ENCODE peak calls at places on chromosome 9, in eight cellular contexts. One of them, this sample, is unnamed.

GRCh38 chr9:112831281-112831851 is 59.3 kb downstream of the SLC46A2 start:
- DNase-seq in stimulated activated CD8-positive, alpha-beta memory T cell treated with anti-CD3 and anti-CD28 coated beads, Interleukin-7, amount 100 ng/mL, for 24 hours: no peak
- DNase-seq in naive B cell: no peak
- DNase-seq in GM12864: no peak
- DNase-seq in RKO: no peak
- DNase-seq in naive thymus-derived CD8-positive, alpha-beta T cell: no peak
- DNase-seq in RPMI8226: no peak
- DNase-seq in NCI-H1417: no peak
- DNase-seq in this sample: no peak

GRCh38 chr9:106653111-106653697 is 209.8 kb upstream of the ZNF462 start:
- DNase-seq in stimulated activated CD8-positive, alpha-beta memory T cell treated with anti-CD3 and anti-CD28 coated beads, Interleukin-7, amount 100 ng/mL, for 24 hours: no peak
- DNase-seq in naive B cell: no peak
- DNase-seq in GM12864: no peak
- DNase-seq in RKO: no peak
- DNase-seq in naive thymus-derived CD8-positive, alpha-beta T cell: no peak
- DNase-seq in RPMI8226: no peak
- DNase-seq in NCI-H1417: no peak
- DNase-seq in this sample: no peak

GRCh38 chr9:92607773-92608172 is 62.2 kb downstream of the IPPK start:
- DNase-seq in stimulated activated CD8-positive, alpha-beta memory T cell treated with anti-CD3 and anti-CD28 coated beads, Interleukin-7, amount 100 ng/mL, for 24 hours: no peak
- DNase-seq in naive B cell: no peak
- DNase-seq in GM12864: no peak
- DNase-seq in RKO: no peak
- DNase-seq in naive thymus-derived CD8-positive, alpha-beta T cell: no peak
- DNase-seq in RPMI8226: no peak
- DNase-seq in NCI-H1417: peak
- DNase-seq in this sample: peak

GRCh38 chr9:86601697-86602096 is 247.5 kb upstream of the TUT7 start:
- DNase-seq in stimulated activated CD8-positive, alpha-beta memory T cell treated with anti-CD3 and anti-CD28 coated beads, Interleukin-7, amount 100 ng/mL, for 24 hours: no peak
- DNase-seq in naive B cell: no peak
- DNase-seq in GM12864: no peak
- DNase-seq in RKO: no peak
- DNase-seq in naive thymus-derived CD8-positive, alpha-beta T cell: no peak
- DNase-seq in RPMI8226: peak
- DNase-seq in NCI-H1417: no peak
- DNase-seq in this sample: no peak

GRCh38 chr9:134959971-134960310 is 42.2 kb upstream of the FCN1 start:
- DNase-seq in stimulated activated CD8-positive, alpha-beta memory T cell treated with anti-CD3 and anti-CD28 coated beads, Interleukin-7, amount 100 ng/mL, for 24 hours: no peak
- DNase-seq in naive B cell: no peak
- DNase-seq in GM12864: no peak
- DNase-seq in RKO: no peak
- DNase-seq in naive thymus-derived CD8-positive, alpha-beta T cell: no peak
- DNase-seq in RPMI8226: peak
- DNase-seq in NCI-H1417: no peak
- DNase-seq in this sample: no peak

GRCh38 chr9:105360344-105360743 is 87.5 kb upstream of the FSD1L start:
- DNase-seq in stimulated activated CD8-positive, alpha-beta memory T cell treated with anti-CD3 and anti-CD28 coated beads, Interleukin-7, amount 100 ng/mL, for 24 hours: no peak
- DNase-seq in naive B cell: no peak
- DNase-seq in GM12864: no peak
- DNase-seq in RKO: no peak
- DNase-seq in naive thymus-derived CD8-positive, alpha-beta T cell: no peak
- DNase-seq in RPMI8226: no peak
- DNase-seq in NCI-H1417: no peak
- DNase-seq in this sample: no peak

GRCh38 chr9:19241728-19242127 is 11.2 kb downstream of the DENND4C start:
- DNase-seq in stimulated activated CD8-positive, alpha-beta memory T cell treated with anti-CD3 and anti-CD28 coated beads, Interleukin-7, amount 100 ng/mL, for 24 hours: no peak
- DNase-seq in naive B cell: no peak
- DNase-seq in GM12864: no peak
- DNase-seq in RKO: no peak
- DNase-seq in naive thymus-derived CD8-positive, alpha-beta T cell: no peak
- DNase-seq in RPMI8226: no peak
- DNase-seq in NCI-H1417: no peak
- DNase-seq in this sample: no peak

GRCh38 chr9:130483281-130483949 is 38.7 kb downstream of the ASS1 start:
- DNase-seq in stimulated activated CD8-positive, alpha-beta memory T cell treated with anti-CD3 and anti-CD28 coated beads, Interleukin-7, amount 100 ng/mL, for 24 hours: no peak
- DNase-seq in naive B cell: no peak
- DNase-seq in GM12864: no peak
- DNase-seq in RKO: no peak
- DNase-seq in naive thymus-derived CD8-positive, alpha-beta T cell: no peak
- DNase-seq in RPMI8226: no peak
- DNase-seq in NCI-H1417: peak
- DNase-seq in this sample: no peak

GRCh38 chr9:118609355-118610044 is 759.7 kb downstream of the BRINP1 start:
- DNase-seq in stimulated activated CD8-positive, alpha-beta memory T cell treated with anti-CD3 and anti-CD28 coated beads, Interleukin-7, amount 100 ng/mL, for 24 hours: no peak
- DNase-seq in naive B cell: no peak
- DNase-seq in GM12864: no peak
- DNase-seq in RKO: no peak
- DNase-seq in naive thymus-derived CD8-positive, alpha-beta T cell: no peak
- DNase-seq in RPMI8226: no peak
- DNase-seq in NCI-H1417: no peak
- DNase-seq in this sample: no peak

GRCh38 chr9:126500600-126501382 is 112.9 kb upstream of the LMX1B start:
- DNase-seq in stimulated activated CD8-positive, alpha-beta memory T cell treated with anti-CD3 and anti-CD28 coated beads, Interleukin-7, amount 100 ng/mL, for 24 hours: peak
- DNase-seq in naive B cell: peak
- DNase-seq in GM12864: no peak
- DNase-seq in RKO: peak
- DNase-seq in naive thymus-derived CD8-positive, alpha-beta T cell: peak
- DNase-seq in RPMI8226: peak
- DNase-seq in NCI-H1417: peak
- DNase-seq in this sample: peak

GRCh38 chr9:108296056-108296455 is 559.7 kb downstream of the ACTL7B start:
- DNase-seq in stimulated activated CD8-positive, alpha-beta memory T cell treated with anti-CD3 and anti-CD28 coated beads, Interleukin-7, amount 100 ng/mL, for 24 hours: no peak
- DNase-seq in naive B cell: no peak
- DNase-seq in GM12864: no peak
- DNase-seq in RKO: no peak
- DNase-seq in naive thymus-derived CD8-positive, alpha-beta T cell: no peak
- DNase-seq in RPMI8226: no peak
- DNase-seq in NCI-H1417: no peak
- DNase-seq in this sample: no peak

GRCh38 chr9:124010665-124011321 is 775 bp upstream of the LHX2 start:
- DNase-seq in stimulated activated CD8-positive, alpha-beta memory T cell treated with anti-CD3 and anti-CD28 coated beads, Interleukin-7, amount 100 ng/mL, for 24 hours: no peak
- DNase-seq in naive B cell: no peak
- DNase-seq in GM12864: no peak
- DNase-seq in RKO: no peak
- DNase-seq in naive thymus-derived CD8-positive, alpha-beta T cell: no peak
- DNase-seq in RPMI8226: peak
- DNase-seq in NCI-H1417: peak
- DNase-seq in this sample: no peak